ENCODE peak calls at places on chromosomes 5 and 9, in nine cellular contexts. K is PC-9, L is endothelial cell, G is upper lobe of left lung, U is ovary, S is GM23338, P is coronary artery, R is dorsolateral prefrontal cortex, O is HFF-Myc. N is an unnamed sample.

GRCh38 chr5:142357469-142358090 is 32.8 kb upstream of the SPRY4 start:
- DNase-seq in G (peak; percentile 57), K (no peak), L (no peak), R (no peak), U (no peak), S (no peak), O (no peak), P (no peak), N (no peak)

GRCh38 chr5:54007822-54008777 is 302.3 kb downstream of the ARL15 start:
- DNase-seq in R (no peak), P (no peak), U (no peak), G (no peak), S (no peak), K (no peak), O (no peak), L (no peak), N (no peak)

GRCh38 chr9:78856144-78856543 is 559.2 kb downstream of the PSAT1 start:
- DNase-seq in L (no peak), O (no peak), S (no peak), P (no peak), K (no peak), R (no peak), G (no peak), U (no peak), N (no peak)

GRCh38 chr5:180172447-180173197 is 36.4 kb downstream of the RASGEF1C start:
- DNase-seq in R (no peak), G (no peak), U (peak; percentile 75), P (no peak), S (no peak), L (no peak), O (no peak), K (no peak), N (no peak)

GRCh38 chr5:99141534-99142135 is 212.8 kb upstream of the CHD1 start:
- DNase-seq in R (no peak), G (no peak), L (no peak), O (no peak), S (peak; percentile 7), P (no peak), K (no peak), U (no peak), N (no peak)

GRCh38 chr5:95086932-95087818 is 197.7 kb downstream of the MCTP1 start:
- DNase-seq in U (no peak), R (no peak), O (no peak), P (no peak), G (no peak), S (no peak), L (no peak), K (no peak), N (no peak)

GRCh38 chr5:121006206-121006605 is 542.1 kb downstream of the PRR16 start:
- DNase-seq in O (no peak), S (no peak), G (no peak), L (no peak), P (no peak), R (no peak), U (no peak), K (no peak), N (no peak)

GRCh38 chr9:117494401-117495130 is 79.7 kb upstream of the ASTN2 start:
- DNase-seq in G (no peak), P (no peak), R (no peak), L (no peak), S (no peak), K (no peak), O (no peak), U (no peak), N (no peak)

GRCh38 chr5:159741829-159742228 is 174.5 kb upstream of the ADRA1B start:
- DNase-seq in K (no peak), L (no peak), P (no peak), U (no peak), S (peak; percentile 24), R (no peak), O (no peak), G (no peak), N (no peak)

GRCh38 chr9:109017061-109017460 is 3.8 kb upstream of the CTNNAL1 start:
- DNase-seq in O (no peak), G (no peak), U (no peak), L (no peak), P (no peak), K (no peak), S (no peak), R (no peak), N (no peak)

GRCh38 chr5:100900142-100900795 is 2.8 kb downstream of the ST8SIA4 start:
- DNase-seq in K (peak; percentile 13), O (no peak), G (peak; percentile 64), L (peak; percentile 52), S (peak; percentile 57), R (no peak), U (no peak), P (no peak), N (peak; percentile 15)

GRCh38 chr5:76337949-76338589 is 65.0 kb upstream of the IQGAP2 start:
- DNase-seq in R (no peak), O (peak; percentile 20), S (peak; percentile 90), K (peak; percentile 72), P (no peak), L (peak; percentile 69), G (peak; percentile 44), U (no peak), N (peak; percentile 31)

GRCh38 chr5:74094096-74094778 is 468.2 kb downstream of the ARHGEF28 start:
- DNase-seq in G (no peak), K (no peak), P (no peak), S (no peak), U (no peak), O (no peak), R (no peak), L (no peak), N (no peak)

GRCh38 chr9:14769235-14769580 is 46.7 kb upstream of the CER1 start:
- DNase-seq in U (no peak), K (no peak), L (peak; percentile 46), R (no peak), G (no peak), S (peak; percentile 72), O (no peak), P (no peak), N (no peak)

GRCh38 chr5:112228672-112229071 is 190.4 kb downstream of the EPB41L4A start:
- DNase-seq in R (no peak), O (no peak), K (peak; percentile 91), P (peak; percentile 87), S (peak; percentile 47), U (peak; percentile 62), G (peak; percentile 90), L (no peak), N (no peak)

GRCh38 chr5:128493657-128494329 is 44.3 kb downstream of the FBN2 start:
- DNase-seq in R (no peak), K (no peak), G (no peak), U (no peak), O (no peak), S (peak; percentile 8), L (no peak), P (no peak), N (no peak)

GRCh38 chr5:128494516-128494915 is 43.5 kb downstream of the FBN2 start:
- DNase-seq in P (no peak), L (peak; percentile 15), G (no peak), S (peak; percentile 55), U (no peak), O (no peak), K (no peak), R (no peak), N (no peak)

GRCh38 chr5:128498844-128499455 is 39.1 kb downstream of the FBN2 start:
- DNase-seq in U (no peak), P (no peak), S (peak; percentile 66), L (peak; percentile 13), K (no peak), O (peak; percentile 27), G (no peak), R (no peak), N (no peak)
- TF ChIP-seq CTCF in U (no peak), P (no peak), S (peak; percentile 51), L (peak; percentile 32), K (peak; percentile 67), O (peak; percentile 34), G (peak; percentile 40), R (peak; percentile 33), N (peak; percentile 21)

DNA sequence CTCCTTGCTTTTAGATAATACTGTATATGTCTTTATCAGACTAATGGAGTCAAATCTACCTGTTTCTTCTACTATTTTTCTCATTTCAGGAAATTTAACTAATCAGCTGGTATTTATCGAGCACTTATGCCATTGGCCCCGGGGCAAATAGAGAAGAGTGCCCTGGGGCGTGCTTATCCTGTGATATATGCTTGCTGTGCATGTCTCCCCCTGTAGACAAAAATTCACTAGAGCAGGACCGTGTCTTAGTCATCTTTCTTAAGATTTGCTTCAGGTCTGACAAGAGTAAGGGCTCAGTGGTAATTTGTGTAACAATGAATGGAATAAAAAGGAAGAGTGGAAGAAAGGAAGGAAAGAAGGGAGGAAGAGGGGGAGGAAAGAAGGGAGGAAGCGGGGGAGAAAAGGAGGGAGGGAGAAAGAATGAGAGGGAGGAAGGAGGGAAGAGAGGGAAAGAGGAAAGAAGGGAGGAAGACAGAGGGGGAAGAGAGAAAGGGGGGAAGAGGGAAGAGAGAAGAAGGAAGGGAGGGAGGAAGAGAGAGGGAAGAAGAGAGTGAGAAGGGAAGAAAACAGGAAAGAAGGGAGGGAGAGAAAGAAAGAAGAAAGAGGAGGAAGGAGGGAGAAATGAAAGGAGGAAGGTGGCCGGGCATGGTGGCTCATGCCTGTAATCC is 295.7 kb upstream of the PANK3 start:
- DNase-seq in S (peak; percentile 76), R (no peak), O (no peak), K (no peak), U (no peak), P (no peak), L (no peak), G (no peak), N (no peak)
- TF ChIP-seq CTCF in S (peak; percentile 61), R (no peak), O (peak; percentile 22), K (no peak), U (no peak), P (no peak), L (no peak), G (no peak), N (peak; percentile 46)

DNA sequence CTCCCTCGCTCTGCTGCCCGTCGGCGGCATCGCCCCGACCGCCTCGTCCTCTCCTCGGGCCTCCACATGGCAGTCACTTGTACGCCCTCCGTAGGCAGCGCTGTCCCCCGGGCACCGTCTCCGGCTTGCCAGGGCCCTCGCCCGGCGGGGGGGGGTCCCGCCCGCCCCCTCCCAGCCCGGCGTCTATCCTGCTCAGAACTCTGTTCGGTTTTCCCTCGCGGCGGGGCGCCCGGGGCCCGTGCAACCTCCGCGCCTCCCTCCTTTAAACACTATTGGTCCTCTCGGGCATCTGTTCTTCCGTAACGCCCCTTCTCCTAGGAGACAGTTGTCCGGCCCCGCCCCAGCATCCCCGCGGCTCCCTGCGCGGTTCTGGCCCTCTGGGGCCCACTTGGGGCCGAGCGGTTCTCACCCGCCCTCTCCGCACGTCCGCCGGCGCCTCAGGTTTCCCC is 831 bp downstream of the ODF2 start:
- DNase-seq in G (peak; percentile 72), S (peak; percentile 89), K (peak; percentile 65), L (peak; percentile 33), U (peak; percentile 78), R (peak; percentile 77), P (peak; percentile 83), O (no peak), N (peak; percentile 72)
- TF ChIP-seq CTCF in G (no peak), S (no peak), K (no peak), L (no peak), U (no peak), R (no peak), P (no peak), O (no peak), N (no peak)

DNA sequence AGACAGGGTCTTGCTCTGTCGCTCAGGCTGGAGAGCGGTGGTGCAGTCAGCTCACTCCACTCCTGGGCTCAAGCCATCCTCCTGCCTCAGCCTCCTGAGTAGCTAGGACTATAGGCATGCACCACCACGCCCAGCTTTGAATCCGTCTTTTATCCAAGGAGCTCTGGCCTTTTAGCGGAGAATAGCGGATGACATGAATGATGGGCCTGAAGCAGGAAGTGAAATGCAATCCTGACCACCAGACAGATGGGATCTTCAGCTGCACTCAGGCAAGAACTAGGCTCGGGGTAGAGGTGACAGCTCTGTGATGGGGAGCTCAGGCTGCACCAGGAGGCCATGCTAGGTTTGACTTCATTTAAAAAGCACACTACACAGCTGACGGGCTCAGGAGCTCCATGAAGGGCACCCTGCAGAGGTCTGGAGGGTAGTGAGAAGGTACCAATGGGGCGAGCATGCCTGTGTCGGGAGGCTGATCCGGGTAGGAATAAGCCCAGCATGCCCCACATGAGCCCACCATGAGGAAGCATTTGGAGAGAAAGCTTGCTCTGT is 21.9 kb downstream of the POLR1E start:
- DNase-seq in L (no peak), G (no peak), P (no peak), U (no peak), R (no peak), O (no peak), K (no peak), S (no peak), N (no peak)
- TF ChIP-seq CTCF in L (no peak), G (no peak), P (no peak), U (no peak), R (no peak), O (no peak), K (no peak), S (no peak), N (no peak)